ENCODE peak calls at places on chromosomes 16 and 17, in ten cellular contexts. D, S, K, Z, B, Q, T, U, Y and I are unnamed samples.

GRCh38 chr17:72390675-72391501 is 270.1 kb downstream of the SOX9 start:
- DNase-seq in D (no peak), S (no peak), K (peak), Z (no peak), B (no peak), Q (no peak), T (no peak), U (no peak), Y (no peak), I (no peak)

GRCh38 chr16:3490911-3491629 is 4.2 kb downstream of the C16orf90 start:
- DNase-seq in D (no peak), S (peak), K (no peak), Z (peak), B (no peak), Q (no peak), T (no peak), U (no peak), Y (no peak), I (no peak)

GRCh38 chr16:68236804-68237242 is 896 bp upstream of the ESRP2 start:
- DNase-seq in D (no peak), S (peak), K (peak), Z (peak), B (no peak), Q (no peak), T (no peak), U (peak), Y (no peak), I (no peak)

GRCh38 chr17:9880582-9880999 is 24.5 kb downstream of the RCVRN start:
- DNase-seq in D (no peak), S (no peak), K (peak), Z (no peak), B (no peak), Q (no peak), T (no peak), U (no peak), Y (no peak), I (no peak)

GRCh38 chr16:71440669-71441347 is 1.0 kb downstream of the TLE7 start:
- DNase-seq in D (no peak), S (peak), K (peak), Z (peak), B (peak), Q (no peak), T (no peak), U (peak), Y (no peak), I (no peak)

GRCh38 chr16:66832190-66832589 is 1.4 kb upstream of the NAE1 start:
- DNase-seq in D (no peak), S (no peak), K (no peak), Z (no peak), B (no peak), Q (no peak), T (no peak), U (no peak), Y (no peak), I (no peak)

GRCh38 chr17:43641416-43641815 is 20.3 kb downstream of the MEOX1 start:
- DNase-seq in D (no peak), S (no peak), K (no peak), Z (no peak), B (no peak), Q (no peak), T (no peak), U (no peak), Y (no peak), I (no peak)

GRCh38 chr16:19284207-19284606 is 1.3 kb upstream of the CLEC19A start:
- DNase-seq in D (no peak), S (no peak), K (peak), Z (no peak), B (peak), Q (no peak), T (no peak), U (no peak), Y (no peak), I (no peak)

GRCh38 chr17:59219992-59220327 is 351 bp upstream of the GDPD1 start:
- DNase-seq in D (no peak), S (no peak), K (no peak), Z (no peak), B (no peak), Q (no peak), T (no peak), U (no peak), Y (no peak), I (no peak)

GRCh38 chr17:67994827-67995567 is 1.3 kb downstream of the C17orf58 start:
- DNase-seq in D (no peak), S (no peak), K (peak), Z (no peak), B (no peak), Q (no peak), T (peak), U (no peak), Y (no peak), I (no peak)